ENCODE peak calls at places on chromosomes 11 and 22, in nine cellular contexts. One of them, this sample, is unnamed.

GRCh38 chr11:106728861-106729260 is 289.4 kb downstream of the GUCY1A2 start:
- DNase-seq in RWPE1: no peak
- DNase-seq in non-pigmented ciliary epithelial cell: no peak
- DNase-seq in effector CD4-positive, alpha-beta T cell: no peak
- DNase-seq in colonic mucosa: no peak
- DNase-seq in head of caudate nucleus: no peak
- DNase-seq in activated naive CD8-positive, alpha-beta T cell treated with anti-CD3 and anti-CD28 coated beads for 36 hours: no peak
- DNase-seq in EL: no peak
- DNase-seq in GM23248: no peak
- DNase-seq in this sample: no peak

GRCh38 chr11:12087075-12087775 is 23.2 kb upstream of the MICAL2 start:
- DNase-seq in effector CD4-positive, alpha-beta T cell: peak
- DNase-seq in EL: peak
- DNase-seq in GM23248: peak
- DNase-seq in colonic mucosa: peak
- DNase-seq in RWPE1: peak
- DNase-seq in activated naive CD8-positive, alpha-beta T cell treated with anti-CD3 and anti-CD28 coated beads for 36 hours: peak
- DNase-seq in non-pigmented ciliary epithelial cell: no peak
- DNase-seq in head of caudate nucleus: no peak
- DNase-seq in this sample: peak

GRCh38 chr11:78000193-78000592 is 5.7 kb upstream of the INTS4 start:
- DNase-seq in colonic mucosa: peak
- DNase-seq in activated naive CD8-positive, alpha-beta T cell treated with anti-CD3 and anti-CD28 coated beads for 36 hours: peak
- DNase-seq in effector CD4-positive, alpha-beta T cell: peak
- DNase-seq in EL: peak
- DNase-seq in non-pigmented ciliary epithelial cell: peak
- DNase-seq in head of caudate nucleus: peak
- DNase-seq in GM23248: peak
- DNase-seq in RWPE1: peak
- DNase-seq in this sample: peak

GRCh38 chr11:72828692-72829101 is 14.5 kb downstream of the ATG16L2 start:
- DNase-seq in EL: no peak
- DNase-seq in colonic mucosa: no peak
- DNase-seq in non-pigmented ciliary epithelial cell: no peak
- DNase-seq in head of caudate nucleus: no peak
- DNase-seq in GM23248: no peak
- DNase-seq in effector CD4-positive, alpha-beta T cell: no peak
- DNase-seq in activated naive CD8-positive, alpha-beta T cell treated with anti-CD3 and anti-CD28 coated beads for 36 hours: no peak
- DNase-seq in RWPE1: no peak
- DNase-seq in this sample: no peak

GRCh38 chr22:24006914-24007214 is 1.6 kb upstream of the GSTT4 start:
- DNase-seq in non-pigmented ciliary epithelial cell: no peak
- DNase-seq in head of caudate nucleus: no peak
- DNase-seq in activated naive CD8-positive, alpha-beta T cell treated with anti-CD3 and anti-CD28 coated beads for 36 hours: no peak
- DNase-seq in RWPE1: no peak
- DNase-seq in EL: no peak
- DNase-seq in effector CD4-positive, alpha-beta T cell: no peak
- DNase-seq in colonic mucosa: no peak
- DNase-seq in GM23248: no peak
- DNase-seq in this sample: no peak

GRCh38 chr11:101456812-101457211 is 127.0 kb downstream of the TRPC6 start:
- DNase-seq in effector CD4-positive, alpha-beta T cell: no peak
- DNase-seq in activated naive CD8-positive, alpha-beta T cell treated with anti-CD3 and anti-CD28 coated beads for 36 hours: no peak
- DNase-seq in GM23248: peak
- DNase-seq in EL: peak
- DNase-seq in colonic mucosa: no peak
- DNase-seq in non-pigmented ciliary epithelial cell: no peak
- DNase-seq in head of caudate nucleus: no peak
- DNase-seq in RWPE1: no peak
- DNase-seq in this sample: peak

GRCh38 chr11:56066980-56067379 is 26.1 kb upstream of the OR8I2 start:
- DNase-seq in RWPE1: no peak
- DNase-seq in GM23248: no peak
- DNase-seq in activated naive CD8-positive, alpha-beta T cell treated with anti-CD3 and anti-CD28 coated beads for 36 hours: no peak
- DNase-seq in non-pigmented ciliary epithelial cell: no peak
- DNase-seq in colonic mucosa: no peak
- DNase-seq in EL: no peak
- DNase-seq in effector CD4-positive, alpha-beta T cell: no peak
- DNase-seq in head of caudate nucleus: no peak
- DNase-seq in this sample: no peak

GRCh38 chr11:25775608-25776007 is 556.3 kb upstream of the ANO3 start:
- DNase-seq in EL: no peak
- DNase-seq in non-pigmented ciliary epithelial cell: no peak
- DNase-seq in RWPE1: no peak
- DNase-seq in GM23248: peak
- DNase-seq in effector CD4-positive, alpha-beta T cell: no peak
- DNase-seq in activated naive CD8-positive, alpha-beta T cell treated with anti-CD3 and anti-CD28 coated beads for 36 hours: no peak
- DNase-seq in colonic mucosa: no peak
- DNase-seq in head of caudate nucleus: no peak
- DNase-seq in this sample: no peak

GRCh38 chr11:35166369-35167360 is 27.7 kb downstream of the CD44 start:
- DNase-seq in colonic mucosa: no peak
- DNase-seq in RWPE1: peak
- DNase-seq in EL: peak
- DNase-seq in effector CD4-positive, alpha-beta T cell: no peak
- DNase-seq in non-pigmented ciliary epithelial cell: no peak
- DNase-seq in activated naive CD8-positive, alpha-beta T cell treated with anti-CD3 and anti-CD28 coated beads for 36 hours: peak
- DNase-seq in head of caudate nucleus: peak
- DNase-seq in GM23248: peak
- DNase-seq in this sample: no peak

GRCh38 chr22:20964799-20965103 is 2.3 kb upstream of the AIFM3 start:
- DNase-seq in activated naive CD8-positive, alpha-beta T cell treated with anti-CD3 and anti-CD28 coated beads for 36 hours: no peak
- DNase-seq in RWPE1: no peak
- DNase-seq in non-pigmented ciliary epithelial cell: no peak
- DNase-seq in EL: no peak
- DNase-seq in head of caudate nucleus: no peak
- DNase-seq in colonic mucosa: no peak
- DNase-seq in GM23248: no peak
- DNase-seq in effector CD4-positive, alpha-beta T cell: no peak
- DNase-seq in this sample: no peak